ENCODE peak calls at places on chromosomes 13 and 19, in eight cellular contexts. N is dorsolateral prefrontal cortex; C is iPS DF 6.9; S is omental fat pad; T is stimulated activated naive CD8-positive, alpha-beta T cell treated with anti-CD3 and anti-CD28 coated beads, Interleukin-15, amount 100 ng/mL, for 72 hours; Y is glutamatergic neuron; W is AG04449; Z is CD8-positive, alpha-beta T cell. Q is an unnamed sample.
A peak's percentile ranks its signal among the peaks of the same experiment; 100 is the strongest.

GRCh38 chr13:21039097-21039800 is 22.1 kb downstream of the LATS2 start:
- DNase-seq in N (no peak), C (no peak), S (no peak), T (no peak), Y (no peak), W (no peak), Z (no peak), Q (no peak)

GRCh38 chr13:51246411-51247298 is 24.5 kb downstream of the FAM124A start:
- DNase-seq in N (peak; percentile 78), C (no peak), S (no peak), T (no peak), Y (no peak), W (no peak), Z (no peak), Q (no peak)

GRCh38 chr19:40443930-40444180 is 280 bp downstream of the SERTAD3 start:
- DNase-seq in N (no peak), C (no peak), S (no peak), T (no peak), Y (no peak), W (no peak), Z (no peak), Q (no peak)

GRCh38 chr13:46803586-46803985 is 6.6 kb upstream of the ESD start:
- DNase-seq in N (no peak), C (no peak), S (no peak), T (no peak), Y (no peak), W (no peak), Z (no peak), Q (no peak)

GRCh38 chr19:46209051-46209450 is 20.5 kb upstream of the IGFL1 start:
- DNase-seq in N (no peak), C (no peak), S (no peak), T (no peak), Y (no peak), W (no peak), Z (no peak), Q (no peak)

GRCh38 chr19:44111910-44112463 is 1.2 kb upstream of the ZNF225 start:
- DNase-seq in N (no peak), C (peak; percentile 80), S (no peak), T (peak; percentile 23), Y (peak; percentile 58), W (peak; percentile 73), Z (no peak), Q (no peak)

GRCh38 chr13:48630291-48630690 is 23.4 kb upstream of the CYSLTR2 start:
- DNase-seq in N (no peak), C (no peak), S (no peak), T (no peak), Y (no peak), W (no peak), Z (no peak), Q (no peak)

GRCh38 chr13:93789058-93789457 is 562.5 kb downstream of the GPC6 start:
- DNase-seq in N (no peak), C (no peak), S (no peak), T (no peak), Y (no peak), W (no peak), Z (no peak), Q (no peak)

GRCh38 chr13:95858286-95859075 is 181.5 kb downstream of the DNAJC3 start:
- DNase-seq in N (no peak), C (no peak), S (no peak), T (no peak), Y (no peak), W (no peak), Z (no peak), Q (no peak)

GRCh38 chr19:39166571-39167391 is 30.0 kb upstream of the NCCRP1 start:
- DNase-seq in N (no peak), C (no peak), S (no peak), T (no peak), Y (no peak), W (no peak), Z (no peak), Q (no peak)

GRCh38 chr19:4916292-4917082 is 7.2 kb downstream of the UHRF1 start:
- DNase-seq in N (no peak), C (no peak), S (no peak), T (peak; percentile 44), Y (no peak), W (no peak), Z (peak; percentile 64), Q (no peak)

GRCh38 chr13:71865858-71866172 is 1.2 kb downstream of the DACH1 start:
- DNase-seq in N (no peak), C (no peak), S (no peak), T (no peak), Y (peak; percentile 23), W (no peak), Z (no peak), Q (no peak)

GRCh38 chr19:35146746-35147466 is 3.9 kb downstream of the FXYD7 start:
- DNase-seq in N (no peak), C (no peak), S (no peak), T (no peak), Y (no peak), W (no peak), Z (no peak), Q (no peak)

GRCh38 chr19:46192990-46193650 is 36.4 kb upstream of the IGFL1 start:
- DNase-seq in N (no peak), C (no peak), S (no peak), T (no peak), Y (no peak), W (no peak), Z (no peak), Q (no peak)

GRCh38 chr13:24007979-24008620 is 110.8 kb upstream of the C1QTNF9B start:
- DNase-seq in N (no peak), C (no peak), S (no peak), T (no peak), Y (no peak), W (no peak), Z (no peak), Q (no peak)